ENCODE peak calls at places on chromosome 17, in six cellular contexts. L is CD8-positive, alpha-beta memory T cell; C is body of pancreas; O is CD8-positive, alpha-beta T cell; X is IMR-90; Q is uterus. J is an unnamed sample. For H3K4me1, the result is how much of the 10 kb centered on the place peaks cover.

GRCh38 chr17:19304209-19304608 is 58.3 kb downstream of the B9D1 start:
- DNase-seq in L (no peak), C (peak), O (no peak), X (peak), Q (no peak), J (peak)

GRCh38 chr17:32298298-32298697 is 32.7 kb downstream of the RHBDL3 start:
- DNase-seq in L (no peak), C (no peak), O (no peak), X (no peak), Q (no peak), J (no peak)

GRCh38 chr17:601462-602303 is 113.0 kb downstream of the VPS53 start:
- DNase-seq in L (no peak), C (no peak), O (no peak), X (peak), Q (peak), J (no peak)

GRCh38 chr17:61053469-61053868 is 346.2 kb upstream of the TBX2 start:
- DNase-seq in L (no peak), C (no peak), O (no peak), X (no peak), Q (no peak), J (no peak)

GRCh38 chr17:77462101-77462500 is 321.3 kb downstream of the SEC14L1 start:
- DNase-seq in L (no peak), C (no peak), O (no peak), X (no peak), Q (no peak), J (peak)

GRCh38 chr17:10349403-10349802 is 23.4 kb downstream of the MYH13 start:
- DNase-seq in L (no peak), C (no peak), O (no peak), X (no peak), Q (no peak), J (peak)

GRCh38 chr17:17669081-17669850 is 12.0 kb upstream of the RAI1 start:
- DNase-seq in L (no peak), C (no peak), O (no peak), X (peak), Q (no peak), J (no peak)

GRCh38 chr17:13362341-13363122 is 239.2 kb downstream of the HS3ST3A1 start:
- DNase-seq in L (no peak), C (no peak), O (no peak), X (peak), Q (no peak), J (no peak)

GRCh38 chr17:57662644-57663308 is 82.3 kb downstream of the CCDC182 start:
- DNase-seq in L (peak), C (peak), O (no peak), X (peak), Q (peak), J (peak)

GRCh38 chr17:70259400-70259799 is 90.1 kb downstream of the KCNJ2 start:
- DNase-seq in L (no peak), C (no peak), O (no peak), X (no peak), Q (no peak), J (no peak)

GRCh38 chr17:76560877-76561221 is 21.0 kb downstream of the PRCD start:
- DNase-seq in L (no peak), C (no peak), O (no peak), X (no peak), Q (no peak), J (no peak)

GRCh38 chr17:82029990-82030469 is 1.4 kb upstream of the RAC3 start:
- DNase-seq in L (no peak), C (no peak), O (no peak), X (no peak), Q (no peak), J (no peak)

GRCh38 chr17:237406-237955 is 56.0 kb upstream of the DOC2B start:
- DNase-seq in L (no peak), C (peak), O (no peak), X (no peak), Q (no peak), J (no peak)

GRCh38 chr17:1095853-1096675 is 83.7 kb downstream of the ABR start:
- DNase-seq in L (no peak), C (no peak), O (no peak), X (no peak), Q (no peak), J (no peak)

GRCh38 chr17:17985555-17985954 is 12.9 kb downstream of the DRC3 start:
- DNase-seq in L (no peak), C (no peak), O (no peak), X (no peak), Q (no peak), J (peak)

GRCh38 chr17:61729690-61730268 is 133.5 kb downstream of the BRIP1 start:
- DNase-seq in L (no peak), C (no peak), O (no peak), X (peak), Q (no peak), J (no peak)

GRCh38 chr17:80063815-80064585 is 27.6 kb downstream of the CCDC40 start:
- DNase-seq in L (no peak), C (peak), O (no peak), X (peak), Q (peak), J (no peak)

GRCh38 chr17:48529191-48529979 is 1.4 kb downstream of the HOXB1 start:
- DNase-seq in L (no peak), C (no peak), O (no peak), X (no peak), Q (no peak), J (no peak)

GRCh38 chr17:60106377-60107059 is 27.8 kb upstream of the HEATR6 start:
- DNase-seq in L (no peak), C (no peak), O (no peak), X (peak), Q (no peak), J (peak)

GRCh38 chr17:55577011-55577586 is 65.8 kb upstream of the SMIM36 start:
- DNase-seq in L (no peak), C (no peak), O (no peak), X (peak), Q (peak), J (peak)

GRCh38 chr17:66547170-66547865 is 244.9 kb downstream of the PRKCA start:
- DNase-seq in L (no peak), C (no peak), O (no peak), X (no peak), Q (no peak), J (no peak)

GRCh38 chr17:41382396-41382795 is 290 bp upstream of the KRT34 start:
- DNase-seq in L (no peak), C (no peak), O (no peak), X (peak), Q (no peak), J (no peak)

GRCh38 chr17:34300652-34301390 is 15.3 kb downstream of the CCL11 start:
- DNase-seq in L (no peak), C (no peak), O (no peak), X (peak), Q (no peak), J (no peak)

GRCh38 chr17:58368860-58369213 is 16.8 kb upstream of the SUPT4H1 start:
- DNase-seq in L (no peak), C (no peak), O (no peak), X (no peak), Q (no peak), J (peak)

GRCh38 chr17:77704048-77704815 is 254.3 kb upstream of the TNRC6C start:
- DNase-seq in L (no peak), C (no peak), O (no peak), X (no peak), Q (no peak), J (no peak)

GRCh38 chr17:1087381-1088241 is 90.7 kb downstream of the TIMM22 start:
- DNase-seq in L (no peak), C (peak), O (no peak), X (no peak), Q (peak), J (peak)

GRCh38 chr17:60065867-60066266 is 12.9 kb downstream of the HEATR6 start:
- DNase-seq in L (no peak), C (no peak), O (no peak), X (no peak), Q (no peak), J (no peak)

GRCh38 chr17:28405632-28406477 is at the start of gene SLC46A1:
- DNase-seq in L (peak), C (peak), O (no peak), X (no peak), Q (peak), J (peak)

GRCh38 chr17:39196820-39197331 is 593 bp downstream of the CACNB1 start:
- DNase-seq in L (no peak), C (peak), O (no peak), X (no peak), Q (peak), J (peak)

GRCh38 chr17:48445248-48445620 is 15.2 kb upstream of the SKAP1 start:
- DNase-seq in L (no peak), C (no peak), O (no peak), X (no peak), Q (no peak), J (peak)

GRCh38 chr17:40810505-40810904 is 10.7 kb upstream of the KRT28 start:
- DNase-seq in L (no peak), C (no peak), O (no peak), X (peak), Q (no peak), J (no peak)

GRCh38 chr17:54992797-54993639 is 24.5 kb downstream of the STXBP4 start:
- DNase-seq in L (no peak), C (no peak), O (no peak), X (peak), Q (no peak), J (peak)

GRCh38 chr17:77579131-77579530 is 379.4 kb upstream of the TNRC6C start:
- DNase-seq in L (no peak), C (no peak), O (no peak), X (no peak), Q (no peak), J (no peak)

GRCh38 chr17:79732804-79733691 is 2.3 kb downstream of the ENPP7 start:
- DNase-seq in L (peak), C (no peak), O (no peak), X (no peak), Q (no peak), J (peak)

GRCh38 chr17:10087333-10087732 is 111.1 kb downstream of the GAS7 start:
- DNase-seq in L (no peak), C (no peak), O (no peak), X (no peak), Q (no peak), J (no peak)

GRCh38 chr17:48322060-48322459 is 108.0 kb downstream of the SKAP1 start:
- DNase-seq in L (no peak), C (no peak), O (no peak), X (peak), Q (no peak), J (no peak)

DNA sequence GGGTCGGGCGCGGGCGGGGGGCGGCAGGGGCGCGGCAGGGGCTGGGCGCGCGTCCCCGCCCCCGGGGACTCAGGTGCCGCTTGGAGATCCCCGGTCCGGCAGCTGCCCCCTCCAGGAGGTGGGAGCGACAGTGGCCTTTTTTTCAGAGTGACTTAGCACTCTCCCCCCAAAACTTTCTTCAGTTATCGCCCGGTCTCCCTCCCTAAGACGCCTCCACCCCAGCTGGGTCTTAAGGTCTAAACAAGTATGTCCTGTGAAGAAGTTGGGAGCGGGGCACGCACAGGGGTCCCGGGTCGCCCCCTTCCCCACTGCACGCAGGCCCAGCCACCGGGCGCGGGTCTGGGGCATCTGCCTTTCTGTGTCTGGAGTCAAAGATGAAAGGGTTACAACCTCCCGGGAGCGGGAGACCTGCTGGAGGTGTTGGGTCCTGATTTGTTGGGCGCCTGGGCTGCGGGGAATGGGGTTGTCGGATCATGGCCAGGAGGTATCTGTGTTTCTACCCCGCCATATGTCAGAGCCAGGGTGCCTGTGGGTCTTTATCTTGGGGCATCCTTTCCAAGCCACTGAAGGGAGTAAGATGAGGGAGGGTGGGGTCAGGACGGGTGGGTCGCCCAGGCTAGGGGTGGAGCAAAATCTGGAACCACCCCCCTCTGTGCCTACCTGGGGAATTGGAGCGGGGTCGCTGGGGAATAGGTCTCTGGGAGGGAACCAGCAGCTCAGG is 748 bp downstream of the FMNL1 start:
- DNase-seq in L (no peak), C (no peak), O (no peak), X (no peak), Q (no peak), J (no peak)
- H3K27ac ChIP-seq in L (peak), C (no peak), O (peak), X (no peak), Q (no peak), J (no peak)

GRCh38 chr17:71550675-71551074 is 570.1 kb upstream of the SOX9 start:
- DNase-seq in L (no peak), C (no peak), O (no peak), X (no peak), Q (no peak), J (no peak)
- H3K4me1 ChIP-seq in L (under half), C (under half), O (under half), X (under half), Q (under half), J (under half)

GRCh38 chr17:63960006-63960405 is 12.7 kb downstream of the SCN4A start:
- DNase-seq in L (no peak), C (no peak), O (no peak), X (no peak), Q (no peak), J (no peak)

GRCh38 chr17:63961355-63962207 is 11.1 kb downstream of the SCN4A start:
- DNase-seq in L (peak), C (peak), O (no peak), X (peak), Q (peak), J (peak)

GRCh38 chr17:63960430-63960829 is 12.3 kb downstream of the SCN4A start:
- DNase-seq in L (no peak), C (no peak), O (no peak), X (no peak), Q (no peak), J (no peak)

GRCh38 chr17:63962298-63962744 is 10.4 kb downstream of the SCN4A start:
- DNase-seq in L (no peak), C (no peak), O (no peak), X (no peak), Q (no peak), J (no peak)

GRCh38 chr17:63963123-63963522 is 9.6 kb downstream of the SCN4A start:
- DNase-seq in L (no peak), C (no peak), O (no peak), X (no peak), Q (no peak), J (no peak)
- H3K27ac ChIP-seq in L (no peak), C (no peak), O (no peak), X (no peak), Q (peak), J (no peak)

GRCh38 chr17:8122923-8123694 is 797 bp downstream of the HES7 start:
- DNase-seq in L (no peak), C (peak), O (no peak), X (peak), Q (no peak), J (peak)
- H3K4me1 ChIP-seq in L (half or more), C (half or more), O (half or more), X (under half), Q (under half), J (half or more)

DNA sequence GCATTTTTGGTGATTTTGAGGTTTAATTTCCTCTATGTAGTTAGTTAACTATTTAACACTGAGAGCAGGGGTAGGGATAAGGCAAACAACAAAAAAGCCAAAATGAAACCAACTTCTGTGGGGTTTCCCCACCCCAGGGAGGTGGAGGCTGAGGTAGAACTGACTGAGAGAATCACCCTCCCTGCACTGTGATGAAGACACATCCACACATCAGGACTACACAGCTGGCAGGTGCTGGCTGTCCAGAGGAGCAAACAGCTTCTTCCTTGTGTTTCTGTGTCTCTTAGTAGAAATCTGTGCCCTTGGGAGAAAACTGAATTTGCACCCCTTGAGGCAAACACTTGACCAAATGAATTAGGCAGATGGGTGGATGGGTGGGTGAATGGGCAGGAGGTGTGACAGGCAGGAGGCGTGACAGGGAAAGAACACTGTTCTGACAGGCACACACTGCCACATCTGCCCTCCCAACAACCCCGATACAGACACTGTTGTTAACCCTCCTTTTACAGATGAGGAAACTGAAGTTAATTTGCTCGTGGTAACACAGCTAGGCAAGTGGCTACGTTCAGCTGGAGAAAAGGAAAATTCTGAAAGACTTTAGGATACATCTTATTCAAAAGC is 62.9 kb upstream of the AMZ2 start:
- DNase-seq in L (peak), C (no peak), O (no peak), X (no peak), Q (no peak), J (no peak)
- H3K27ac ChIP-seq in L (peak), C (no peak), O (peak), X (no peak), Q (no peak), J (peak)

GRCh38 chr17:64053101-64053500 is 32.7 kb upstream of the ICAM2 start:
- DNase-seq in L (no peak), C (no peak), O (no peak), X (no peak), Q (no peak), J (no peak)

GRCh38 chr17:64051153-64051552 is 30.7 kb upstream of the ICAM2 start:
- DNase-seq in L (no peak), C (no peak), O (no peak), X (no peak), Q (no peak), J (no peak)

GRCh38 chr17:64056269-64057005 is 36.0 kb upstream of the ICAM2 start:
- DNase-seq in L (no peak), C (peak), O (no peak), X (no peak), Q (no peak), J (peak)

GRCh38 chr17:64055183-64056142 is 35.0 kb upstream of the ICAM2 start:
- DNase-seq in L (no peak), C (peak), O (no peak), X (no peak), Q (no peak), J (no peak)

DNA sequence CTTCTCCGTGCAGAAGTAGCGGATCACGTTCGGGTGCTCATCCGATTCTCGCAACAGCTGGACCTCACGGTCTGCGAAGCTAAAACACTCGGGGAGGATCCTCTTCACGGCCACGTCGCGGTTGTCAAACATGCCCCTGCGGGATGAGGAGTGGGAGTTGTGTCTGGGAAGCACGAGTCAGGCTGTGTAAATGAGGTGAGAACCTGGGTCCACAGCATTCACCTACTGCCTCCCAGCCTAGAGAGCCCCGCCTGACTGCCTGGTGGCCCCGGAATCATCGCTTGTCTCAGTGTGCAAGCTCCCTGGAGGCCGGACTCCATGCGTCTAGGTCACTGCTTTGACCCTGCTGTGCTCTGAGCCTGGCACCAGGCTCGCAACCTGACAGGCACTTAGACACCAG is 33.9 kb upstream of the ICAM2 start:
- DNase-seq in L (no peak), C (no peak), O (no peak), X (no peak), Q (no peak), J (no peak)
- H3K4me1 ChIP-seq in L (half or more), C (under half), O (under half), X (under half), Q (under half), J (under half)

DNA sequence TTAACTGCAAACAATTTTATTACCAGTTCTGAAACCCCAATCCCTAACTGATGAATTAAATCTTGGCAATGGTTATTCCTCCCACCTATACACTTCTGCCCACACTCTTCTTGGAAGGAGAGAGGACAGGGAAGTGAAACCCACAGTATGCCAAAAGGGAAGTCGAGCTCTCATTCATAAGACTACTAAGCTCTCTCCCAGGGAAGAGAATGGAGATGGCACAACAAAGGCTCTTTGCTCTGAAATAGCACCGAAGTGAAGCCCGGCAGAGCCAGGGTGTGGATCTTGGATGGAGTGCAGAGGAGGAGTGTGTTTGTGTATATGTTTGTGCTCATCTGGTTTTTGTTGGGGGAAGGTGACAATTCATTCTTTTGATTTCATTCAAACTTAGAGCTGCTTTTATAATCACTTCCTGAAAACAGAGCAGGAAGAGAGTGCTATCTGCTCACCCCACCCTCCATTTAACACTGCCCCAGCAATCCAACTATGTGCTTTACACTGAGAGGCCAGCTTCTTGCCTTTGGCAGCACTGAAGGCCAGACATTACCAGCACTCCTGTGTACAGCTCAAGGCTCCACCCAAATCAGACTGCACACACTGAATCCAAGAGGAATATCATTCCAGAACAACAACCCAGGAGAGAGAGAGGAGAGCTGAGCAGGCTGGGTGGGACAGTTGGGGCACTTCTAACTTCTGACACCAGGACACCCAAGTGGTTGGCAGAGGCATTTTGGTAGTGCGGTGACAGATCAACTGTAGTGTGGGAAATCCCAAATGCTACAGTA is 68.8 kb downstream of the HIC1 start:
- DNase-seq in L (no peak), C (no peak), O (no peak), X (peak), Q (no peak), J (no peak)
- H3K27ac ChIP-seq in L (no peak), C (peak), O (no peak), X (peak), Q (peak), J (peak)

GRCh38 chr17:50690887-50691549 is 16.7 kb downstream of the ANKRD40 start:
- DNase-seq in L (no peak), C (no peak), O (no peak), X (no peak), Q (no peak), J (peak)

GRCh38 chr17:50689251-50689650 is 18.5 kb downstream of the ANKRD40 start:
- DNase-seq in L (no peak), C (peak), O (no peak), X (peak), Q (no peak), J (no peak)

GRCh38 chr17:50692448-50693040 is 15.2 kb downstream of the ANKRD40 start:
- DNase-seq in L (no peak), C (no peak), O (no peak), X (no peak), Q (no peak), J (no peak)

GRCh38 chr17:50693041-50693682 is 14.6 kb downstream of the ANKRD40 start:
- DNase-seq in L (no peak), C (no peak), O (no peak), X (peak), Q (no peak), J (no peak)

GRCh38 chr17:50691550-50692447 is 15.9 kb downstream of the ANKRD40 start:
- DNase-seq in L (no peak), C (peak), O (no peak), X (no peak), Q (no peak), J (no peak)
- H3K4me1 ChIP-seq in L (under half), C (half or more), O (under half), X (half or more), Q (under half), J (under half)